ENCODE peak calls at places on chromosome 5, in ten cellular contexts. U is A549, B is spleen, H is endothelial cell of umbilical vein, M is GM12878, V is suprapubic skin, R is prostate gland, F is sigmoid colon, W is thyroid gland, A is HepG2. K is an unnamed sample.
A peak's percentile ranks its signal among the peaks of the same experiment; 100 is the strongest.

GRCh38 chr5:165858118-165858517 is 2352.7 kb downstream of the MAT2B start:
- DNase-seq in A (no peak), R (no peak), H (no peak), U (no peak), V (no peak), M (no peak), B (no peak), F (no peak), W (no peak), K (no peak)

GRCh38 chr5:23820764-23821471 is 313.5 kb downstream of the PRDM9 start:
- DNase-seq in M (no peak), H (no peak), F (no peak), A (no peak), B (no peak), R (no peak), U (peak; percentile 58), V (no peak), W (no peak), K (no peak)

GRCh38 chr5:141618030-141618803 is 583 bp downstream of the DIAPH1 start:
- DNase-seq in M (no peak), R (peak; percentile 60), A (peak; percentile 63), V (no peak), B (peak; percentile 83), U (peak; percentile 78), W (peak; percentile 93), F (no peak), H (peak; percentile 61), K (peak; percentile 47)

GRCh38 chr5:144187699-144188294 is 17.1 kb downstream of the KCTD16 start:
- DNase-seq in M (peak; percentile 65), B (peak; percentile 87), V (no peak), W (peak; percentile 69), R (peak; percentile 12), F (peak; percentile 81), H (peak; percentile 92), A (peak; percentile 27), U (peak; percentile 89), K (peak; percentile 34)

GRCh38 chr5:144284036-144284435 is 113.4 kb downstream of the KCTD16 start:
- DNase-seq in F (no peak), A (no peak), U (no peak), V (no peak), H (no peak), M (no peak), W (no peak), R (no peak), B (no peak), K (no peak)

GRCh38 chr5:74738406-74738805 is 28.5 kb downstream of the GFM2 start:
- DNase-seq in U (no peak), F (no peak), A (no peak), H (no peak), M (no peak), W (no peak), B (no peak), R (no peak), V (no peak), K (no peak)

GRCh38 chr5:148482697-148483462 is 99.1 kb downstream of the FBXO38 start:
- DNase-seq in R (no peak), U (peak; percentile 72), F (no peak), V (no peak), B (peak; percentile 84), W (peak; percentile 59), A (peak; percentile 67), M (peak; percentile 1), H (peak; percentile 59), K (peak; percentile 77)

GRCh38 chr5:73831066-73831465 is 205.1 kb downstream of the ARHGEF28 start:
- DNase-seq in F (no peak), V (no peak), A (no peak), U (no peak), M (no peak), W (no peak), R (no peak), H (no peak), B (no peak), K (no peak)

GRCh38 chr5:154117050-154117449 is 73.5 kb upstream of the GALNT10 start:
- DNase-seq in V (no peak), U (no peak), R (no peak), W (no peak), M (no peak), B (no peak), F (no peak), H (no peak), A (no peak), K (no peak)

GRCh38 chr5:154276932-154277331 is 86.4 kb downstream of the GALNT10 start:
- DNase-seq in V (peak; percentile 78), F (peak; percentile 91), A (no peak), H (no peak), U (peak; percentile 23), R (no peak), W (no peak), B (no peak), M (no peak), K (peak; percentile 56)

GRCh38 chr5:170634236-170634990 is 130.6 kb downstream of the KCNIP1 start:
- DNase-seq in B (peak; percentile 15), U (no peak), H (no peak), M (no peak), A (no peak), R (no peak), V (no peak), W (no peak), F (peak; percentile 61), K (no peak)

DNA sequence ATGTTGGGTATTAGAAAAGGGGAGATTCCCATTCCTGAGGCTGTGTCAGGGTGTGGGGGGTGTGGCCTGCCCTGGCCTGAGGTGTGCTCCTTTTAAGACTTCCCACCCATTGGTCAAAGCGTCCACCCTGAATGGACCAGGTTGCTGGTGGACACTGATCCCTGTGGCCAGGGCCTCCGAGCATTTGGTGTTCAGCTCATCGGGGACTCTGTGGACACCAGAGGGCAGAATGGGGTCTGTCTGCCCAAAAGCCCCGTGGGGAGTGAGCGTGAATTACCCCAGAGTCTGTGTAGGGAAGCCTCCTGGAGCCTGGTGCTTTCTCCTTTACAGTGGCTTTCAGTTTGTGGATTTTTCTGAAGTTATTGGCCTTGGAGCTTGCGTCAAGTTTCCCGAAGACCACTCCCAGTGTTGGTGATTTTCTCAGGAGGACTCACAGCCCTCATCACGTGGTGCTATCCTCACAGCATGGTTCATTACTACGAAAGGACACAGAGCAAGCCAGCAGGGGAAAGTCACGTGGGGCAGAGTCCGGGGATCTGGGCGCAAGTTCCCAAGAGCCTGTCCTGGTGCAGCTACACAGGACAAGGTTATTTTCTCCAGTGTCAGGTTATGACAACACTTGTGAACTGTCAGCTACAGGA is 55.5 kb downstream of the TENT4A start:
- DNase-seq in M (no peak), B (no peak), V (peak; percentile 52), R (no peak), A (peak; percentile 9), H (no peak), W (no peak), F (no peak), U (no peak), K (no peak)
- TF ChIP-seq CTCF in M (no peak), B (no peak), V (no peak), R (no peak), A (peak; percentile 39), H (no peak), W (no peak), F (no peak), U (no peak), K (no peak)

DNA sequence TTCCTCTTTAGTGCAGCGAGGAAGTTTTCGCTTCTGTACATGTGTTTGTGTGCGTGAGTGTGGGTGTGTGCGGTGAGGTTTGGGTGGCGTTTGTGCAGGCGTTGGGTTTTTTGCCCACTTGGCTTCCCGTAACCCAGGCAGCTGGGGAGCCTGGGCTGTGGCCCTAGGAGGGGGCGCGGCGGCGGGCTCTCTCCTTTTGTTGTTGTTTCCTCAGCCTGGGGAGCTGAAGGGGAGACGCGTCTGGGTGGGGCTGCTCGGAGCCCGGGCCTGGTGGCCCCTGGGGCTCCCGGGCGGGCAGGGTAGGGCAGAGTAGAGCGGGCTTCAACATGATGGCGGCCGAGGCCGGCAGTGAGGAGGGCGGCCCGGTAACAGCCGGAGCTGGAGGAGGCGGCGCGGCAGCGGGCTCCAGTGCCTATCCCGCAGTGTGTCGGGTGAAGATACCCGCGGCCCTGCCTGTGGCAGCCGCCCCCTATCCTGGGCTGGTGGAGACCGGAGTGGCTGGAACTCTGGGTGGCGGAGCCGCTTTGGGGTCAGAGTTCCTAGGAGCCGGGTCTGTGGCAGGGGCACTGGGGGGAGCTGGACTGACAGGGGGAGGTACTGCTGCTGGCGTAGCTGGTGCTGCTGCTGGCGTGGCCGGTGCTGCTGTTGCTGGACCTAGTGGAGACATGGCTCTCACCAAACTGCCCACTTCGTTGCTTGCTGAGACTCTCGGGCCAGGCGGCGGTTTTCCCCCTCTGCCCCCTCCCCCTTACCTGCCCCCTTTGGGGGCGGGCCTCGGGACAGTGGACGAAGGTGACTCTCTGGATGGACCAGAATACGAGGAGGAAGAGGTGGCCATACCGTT is 665 bp downstream of the RASA1 start:
- DNase-seq in B (peak; percentile 93), M (peak; percentile 51), U (peak; percentile 74), F (peak; percentile 77), H (peak; percentile 77), W (peak; percentile 81), A (peak; percentile 30), V (peak; percentile 79), R (peak; percentile 57), K (peak; percentile 78)
- TF ChIP-seq POLR2A in B (no peak), M (peak; percentile 82), U (peak; percentile 49), F (no peak), H (no peak), W (peak; percentile 75), A (no peak), V (no peak), R (peak; percentile 19), K (no peak)

GRCh38 chr5:42982107-42982622 is 58.0 kb downstream of the ANXA2R start:
- DNase-seq in M (no peak), V (no peak), U (peak; percentile 79), A (no peak), H (peak; percentile 30), F (no peak), B (no peak), W (no peak), R (no peak), K (no peak)

GRCh38 chr5:42989198-42989597 is 50.9 kb downstream of the ANXA2R start:
- DNase-seq in F (no peak), V (no peak), M (no peak), R (no peak), A (no peak), H (no peak), W (no peak), U (no peak), B (no peak), K (no peak)

GRCh38 chr5:42984307-42984706 is 55.8 kb downstream of the ANXA2R start:
- DNase-seq in U (peak; percentile 37), B (no peak), W (no peak), A (no peak), M (no peak), R (no peak), F (no peak), V (no peak), H (peak; percentile 33), K (no peak)

GRCh38 chr5:42988568-42988967 is 51.6 kb downstream of the ANXA2R start:
- DNase-seq in A (no peak), F (no peak), B (no peak), H (no peak), U (no peak), W (no peak), V (no peak), M (no peak), R (no peak), K (no peak)

GRCh38 chr5:42985129-42986037 is 54.7 kb downstream of the ANXA2R start:
- DNase-seq in F (no peak), A (peak; percentile 43), M (no peak), H (peak; percentile 82), U (no peak), W (no peak), V (no peak), B (no peak), R (no peak), K (no peak)
- H3K4me1 ChIP-seq in F (no peaks in the 10 kb centered on the region), A (peaks cover 35% of the 10 kb centered on the region), M (peaks cover 3% of the 10 kb centered on the region), H (peaks cover 64% of the 10 kb centered on the region), U (peaks cover 50% of the 10 kb centered on the region), W (no peaks in the 10 kb centered on the region), V (no peaks in the 10 kb centered on the region), B (peaks cover 70% of the 10 kb centered on the region), R (no peaks in the 10 kb centered on the region), K (no peaks in the 10 kb centered on the region)

GRCh38 chr5:175410926-175411325 is 33.1 kb downstream of the DRD1 start:
- DNase-seq in A (no peak), F (no peak), U (no peak), H (no peak), W (no peak), V (no peak), M (no peak), R (no peak), B (no peak), K (no peak)
- TF ChIP-seq CTCF in A (no peak), F (no peak), U (no peak), H (no peak), W (no peak), V (no peak), M (no peak), R (no peak), B (no peak), K (no peak)

K was measured in testis.